ENCODE peak calls at places on chromosomes 7 and 10, in seven cellular contexts. P is NCI-H1694 treated with DMSO at 0.1 percent for 48 hours; T is activated CD8-positive, alpha-beta memory T cell treated with anti-CD3 and anti-CD28 coated beads for 1 hour; N is nephron progenitor cell; U is Calu3; H is upper lobe of right lung; J is HT1080. O is an unnamed sample.

GRCh38 chr7:87202705-87203104 is 16.8 kb downstream of the TMEM243 start:
- DNase-seq in H (no peak), J (no peak), T (no peak), U (no peak), N (no peak), P (no peak), O (no peak)

GRCh38 chr10:112208981-112209380 is 25.4 kb upstream of the GPAM start:
- DNase-seq in H (no peak), N (no peak), T (no peak), P (no peak), U (no peak), J (no peak), O (no peak)

GRCh38 chr10:79392506-79393176 is 45.4 kb downstream of the PPIF start:
- DNase-seq in H (peak; percentile 32), U (no peak), J (no peak), N (no peak), T (no peak), P (no peak), O (peak; percentile 59)

GRCh38 chr10:79131730-79132644 is 63.2 kb downstream of the ZMIZ1 start:
- DNase-seq in J (no peak), T (no peak), P (no peak), U (no peak), N (no peak), H (no peak), O (no peak)

GRCh38 chr10:132322621-132323048 is 9.4 kb upstream of the LRRC27 start:
- DNase-seq in T (no peak), N (no peak), H (no peak), J (no peak), U (no peak), P (no peak), O (no peak)

GRCh38 chr10:18616337-18616736 is 35.0 kb downstream of the NSUN6 start:
- DNase-seq in H (no peak), J (no peak), U (no peak), N (no peak), T (no peak), P (no peak), O (no peak)

GRCh38 chr7:368651-369475 is 78.9 kb downstream of the FOXL3 start:
- DNase-seq in P (no peak), N (no peak), T (no peak), J (no peak), U (no peak), H (peak; percentile 68), O (peak; percentile 80)

GRCh38 chr7:122010116-122010515 is 133.9 kb downstream of the AASS start:
- DNase-seq in J (peak; percentile 27), U (no peak), N (no peak), P (no peak), H (no peak), T (no peak), O (no peak)

GRCh38 chr10:122878799-122879338 is 512 bp downstream of the FAM24B start:
- DNase-seq in N (no peak), P (no peak), J (peak; percentile 7), U (no peak), T (no peak), H (no peak), O (no peak)

GRCh38 chr7:36960105-36960504 is 235.8 kb upstream of the AOAH start:
- DNase-seq in N (no peak), H (no peak), J (no peak), U (no peak), P (no peak), T (no peak), O (no peak)